ENCODE peak calls at places on chromosomes 13 and 19, in seven cellular contexts. H is ovary, N is A549, V is NB4, A is esophagus squamous epithelium, W is body of pancreas, O is tibial nerve. M is an unnamed sample.

GRCh38 chr13:53298426-53298825 is 269.8 kb downstream of the OLFM4 start:
- DNase-seq in W (no peak), O (no peak), A (no peak), H (no peak), N (no peak), V (no peak), M (no peak)

GRCh38 chr13:23609414-23610186 is 39.4 kb downstream of the TNFRSF19 start:
- DNase-seq in A (no peak), W (no peak), H (peak), V (no peak), N (no peak), O (peak), M (peak)

GRCh38 chr19:17376935-17377600 is at the start of gene PLVAP:
- DNase-seq in V (peak), A (no peak), H (no peak), W (peak), O (no peak), N (no peak), M (peak)

GRCh38 chr13:61136101-61136500 is 279.5 kb downstream of the PCDH20 start:
- DNase-seq in N (no peak), H (no peak), W (no peak), A (no peak), V (no peak), O (no peak), M (no peak)

GRCh38 chr13:35549481-35549880 is 73.0 kb upstream of the MAB21L1 start:
- DNase-seq in H (no peak), N (peak), W (no peak), V (no peak), A (no peak), O (no peak), M (no peak)

GRCh38 chr13:46593403-46593802 is 40.4 kb downstream of the LRCH1 start:
- DNase-seq in W (no peak), O (no peak), A (no peak), N (no peak), V (no peak), H (no peak), M (no peak)

GRCh38 chr13:53010374-53011105 is 18.1 kb upstream of the OLFM4 start:
- DNase-seq in N (no peak), A (no peak), O (peak), H (no peak), W (peak), V (no peak), M (no peak)

GRCh38 chr13:43085545-43085944 is 62.2 kb downstream of the DNAJC15 start:
- DNase-seq in W (no peak), V (peak), H (no peak), O (no peak), N (peak), A (no peak), M (peak)

GRCh38 chr19:55600336-55601028 is 394 bp downstream of the ZNF524 start:
- DNase-seq in N (peak), W (peak), H (peak), V (no peak), O (no peak), A (peak), M (peak)

GRCh38 chr13:73284475-73284874 is 225.7 kb downstream of the KLF5 start:
- DNase-seq in H (no peak), O (no peak), W (no peak), N (no peak), A (no peak), V (no peak), M (no peak)

GRCh38 chr13:27920677-27921420 is 1.0 kb downstream of the PDX1 start:
- DNase-seq in N (peak), O (no peak), H (no peak), V (peak), A (no peak), W (peak), M (no peak)

GRCh38 chr19:13260883-13261653 is 110.9 kb downstream of the IER2 start:
- DNase-seq in W (no peak), O (peak), N (peak), V (peak), H (no peak), A (no peak), M (no peak)

GRCh38 chr13:72170571-72170970 is 303.6 kb upstream of the DACH1 start:
- DNase-seq in O (no peak), N (no peak), W (no peak), H (no peak), A (no peak), V (no peak), M (no peak)

GRCh38 chr13:95689582-95689926 is 12.6 kb downstream of the DNAJC3 start:
- DNase-seq in W (no peak), H (no peak), A (no peak), O (no peak), V (no peak), N (no peak), M (no peak)

GRCh38 chr19:39471756-39472536 is 8.7 kb upstream of the TIMM50 start:
- DNase-seq in W (no peak), V (peak), H (no peak), N (no peak), A (no peak), O (no peak), M (no peak)

GRCh38 chr19:45646345-45646698 is 7.1 kb upstream of the EML2 start:
- DNase-seq in W (no peak), V (no peak), A (no peak), H (no peak), N (no peak), O (no peak), M (no peak)
- TF ChIP-seq POLR2A in W (no peak), V (no peak), A (no peak), H (no peak), N (no peak), O (no peak), M (no peak)

GRCh38 chr19:5698635-5699422 is 8.7 kb downstream of the RPL36 start:
- DNase-seq in A (no peak), V (no peak), N (no peak), W (no peak), H (peak), O (no peak), M (no peak)
- TF ChIP-seq POLR2A in A (no peak), V (no peak), N (no peak), W (no peak), H (no peak), O (no peak), M (no peak)

DNA sequence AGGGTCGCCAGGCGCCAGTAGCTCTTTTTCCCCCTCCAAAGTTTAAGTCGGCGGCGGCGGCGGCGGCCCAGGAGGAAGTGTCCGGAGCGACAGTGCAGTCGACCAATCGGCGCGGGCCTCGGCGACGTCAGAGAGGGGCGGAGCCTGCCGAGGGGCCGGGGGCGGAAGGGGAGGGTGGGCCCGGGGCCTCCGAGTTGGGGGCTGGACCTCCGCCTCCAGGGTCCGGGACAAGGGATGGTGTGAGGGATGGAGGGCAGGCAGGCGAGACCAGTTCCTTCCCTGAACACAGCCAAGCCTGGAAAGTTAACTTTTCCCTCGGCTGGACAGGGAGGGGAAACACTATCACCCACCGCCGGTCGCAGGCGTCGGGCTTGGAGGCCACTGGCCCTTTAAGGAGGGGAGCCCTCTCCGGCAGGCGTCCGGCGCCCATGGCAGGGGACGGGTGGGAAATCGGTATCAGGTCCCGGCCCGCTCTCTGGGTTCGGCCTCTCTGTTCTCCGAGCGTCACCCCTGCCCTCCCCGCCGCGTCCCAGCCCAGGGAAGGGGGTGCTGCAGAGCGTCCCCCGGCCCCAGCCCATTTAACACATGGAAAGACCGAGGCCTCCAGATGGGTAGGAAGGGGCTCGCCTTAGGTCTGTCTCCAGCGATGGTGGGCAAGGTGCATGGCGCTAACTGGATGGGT is at the start of gene PRKD2:
- DNase-seq in V (peak), N (peak), A (no peak), H (peak), O (peak), W (peak), M (peak)
- TF ChIP-seq POLR2A in V (peak), N (peak), A (peak), H (peak), O (peak), W (peak), M (no peak)

GRCh38 chr19:15235796-15236195 is 3.5 kb upstream of the EPHX3 start:
- DNase-seq in A (no peak), V (no peak), H (no peak), N (no peak), O (no peak), W (no peak), M (no peak)
- TF ChIP-seq POLR2A in A (no peak), V (no peak), H (no peak), N (no peak), O (no peak), W (no peak), M (no peak)

GRCh38 chr19:18587561-18587960 is 1.0 kb upstream of the REX1BD start:
- DNase-seq in A (no peak), V (no peak), H (no peak), N (no peak), W (no peak), O (no peak), M (no peak)

GRCh38 chr19:18589380-18590272 is 1.0 kb downstream of the REX1BD start:
- DNase-seq in V (peak), H (peak), A (no peak), N (peak), W (peak), O (peak), M (peak)

GRCh38 chr19:18587962-18588610 is 512 bp upstream of the REX1BD start:
- DNase-seq in A (no peak), H (no peak), W (no peak), O (no peak), V (peak), N (no peak), M (no peak)

GRCh38 chr19:18590273-18591272 is 2.0 kb downstream of the REX1BD start:
- DNase-seq in A (no peak), N (peak), V (no peak), W (no peak), H (no peak), O (peak), M (peak)

DNA sequence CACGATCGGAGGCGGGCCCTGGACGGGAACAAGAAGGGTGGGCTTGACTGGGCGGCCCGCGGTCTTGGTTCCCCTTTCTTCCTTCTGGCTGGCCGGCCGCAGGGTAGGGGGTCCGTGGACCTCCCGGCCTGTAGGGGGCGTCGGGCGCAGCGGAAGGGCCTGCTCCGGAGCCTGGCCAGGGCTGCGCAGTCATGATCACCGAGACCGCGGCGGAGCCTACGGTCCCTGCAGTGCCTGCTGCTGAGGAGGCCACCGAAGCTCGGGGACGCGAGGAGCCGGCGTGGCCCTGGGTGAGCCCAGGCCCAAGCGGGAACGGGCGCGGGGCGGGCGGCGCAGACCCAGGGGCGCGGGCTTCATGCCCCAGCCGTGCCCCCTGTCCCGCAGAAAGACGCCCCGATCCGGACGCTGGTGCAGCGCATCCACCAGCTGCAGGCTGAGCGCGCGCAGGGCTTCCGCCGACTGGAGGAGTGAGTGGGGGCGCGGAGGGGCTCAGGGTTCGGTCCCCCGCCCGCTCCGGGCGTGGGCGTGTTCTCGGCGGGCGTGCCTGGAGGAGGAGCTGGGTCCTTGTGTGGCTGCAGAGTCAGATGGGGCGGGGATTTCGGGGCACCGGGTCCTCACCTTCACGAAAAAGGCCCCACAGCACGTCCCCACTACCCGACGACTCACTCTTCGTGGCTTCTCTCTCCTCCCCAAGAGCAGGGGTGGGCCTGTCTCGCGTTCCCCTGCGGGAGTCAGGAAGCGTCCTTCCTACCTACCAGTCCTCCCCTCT is at the start of gene REX1BD:
- DNase-seq in A (no peak), H (peak), W (peak), V (peak), O (peak), N (no peak), M (peak)
- TF ChIP-seq POLR2A in A (peak), H (peak), W (peak), V (peak), O (peak), N (peak), M (peak)

DNA sequence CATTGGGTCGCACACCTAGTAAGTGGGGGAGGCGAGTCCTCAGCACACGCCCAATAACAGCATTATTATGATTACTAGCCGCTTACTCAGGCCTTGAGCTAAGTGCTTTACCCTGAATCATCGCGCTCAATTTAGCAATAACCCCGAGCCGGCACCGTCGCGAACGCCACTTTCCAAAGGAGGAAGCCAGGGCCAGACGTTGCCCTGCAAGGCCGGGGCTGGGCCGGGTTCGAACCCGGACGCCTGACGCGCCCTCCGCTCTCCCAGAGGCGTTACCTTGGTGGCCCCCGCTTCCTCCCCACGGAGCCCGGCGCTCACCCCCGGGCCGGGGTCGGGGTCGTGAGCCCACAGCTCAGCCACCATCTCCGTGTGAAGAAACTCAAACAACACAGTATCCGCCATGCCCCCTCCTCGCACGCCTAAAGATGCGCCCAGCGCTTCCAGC is at the start of gene TRAPPC6A:
- DNase-seq in A (no peak), V (peak), N (peak), H (no peak), W (no peak), O (peak), M (peak)
- TF ChIP-seq POLR2A in A (peak), V (peak), N (peak), H (peak), W (peak), O (peak), M (no peak)

GRCh38 chr19:3575260-3575741 is 2.6 kb downstream of the HMG20B start:
- DNase-seq in H (no peak), V (no peak), O (no peak), N (no peak), A (no peak), W (no peak), M (peak)

GRCh38 chr19:3572132-3572854 is 451 bp upstream of the HMG20B start:
- DNase-seq in O (peak), A (peak), W (peak), V (peak), H (peak), N (peak), M (peak)

GRCh38 chr19:3572855-3573161 is at the start of gene HMG20B:
- DNase-seq in W (no peak), V (no peak), H (no peak), A (no peak), N (no peak), O (no peak), M (no peak)

GRCh38 chr19:3573162-3573857 is 566 bp downstream of the HMG20B start:
- DNase-seq in O (no peak), A (no peak), V (no peak), H (peak), W (peak), N (no peak), M (peak)

GRCh38 chr19:3573858-3574637 is 1.3 kb downstream of the HMG20B start:
- DNase-seq in N (peak), A (peak), W (peak), H (peak), V (peak), O (peak), M (peak)
- TF ChIP-seq POLR2A in N (no peak), A (no peak), W (no peak), H (no peak), V (no peak), O (no peak), M (no peak)

DNA sequence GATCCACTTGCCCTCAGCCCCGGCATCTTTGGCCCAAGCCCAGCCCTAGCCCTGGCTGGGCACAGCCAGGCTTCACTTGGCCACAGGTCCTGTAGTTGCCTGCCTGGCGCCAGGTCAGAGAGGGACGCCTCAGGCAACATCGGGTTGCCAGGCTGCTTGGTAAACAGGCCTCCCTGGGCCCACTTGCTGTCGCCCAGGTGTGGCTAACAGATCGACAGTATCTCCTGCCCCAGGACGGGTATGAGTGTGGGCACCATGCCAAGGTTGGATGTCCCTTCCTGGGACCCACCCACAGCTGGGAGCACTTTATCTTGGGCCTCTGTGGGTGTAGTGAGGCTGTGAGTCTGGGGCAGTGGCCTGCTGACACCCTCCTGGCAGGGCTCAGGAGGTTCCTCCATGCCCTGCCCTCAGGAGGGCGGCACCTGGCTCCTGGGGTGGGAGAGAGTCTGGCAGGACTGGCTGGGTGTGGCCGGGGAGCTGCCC is 27.9 kb downstream of the CARM1 start:
- DNase-seq in W (peak), O (no peak), N (no peak), V (no peak), A (no peak), H (no peak), M (peak)
- TF ChIP-seq POLR2A in W (no peak), O (no peak), N (no peak), V (no peak), A (no peak), H (no peak), M (peak)

M was measured in erythroblast.